ENCODE peak calls at places on chromosomes 6 and 20, in nine cellular contexts. G is AG09319, B is suprapubic skin, V is H9, H is bronchial epithelial cell, T is astrocyte of the cerebellum, I is NB4, O is glutamatergic neuron, R is LNCaP clone FGC. K is an unnamed sample.

GRCh38 chr6:106287215-106287614 is 38.3 kb downstream of the ATG5 start:
- DNase-seq in G (no peak), B (no peak), V (no peak), H (peak), T (no peak), I (no peak), O (no peak), R (peak), K (no peak)

GRCh38 chr20:45312241-45312640 is 4.1 kb upstream of the MATN4 start:
- DNase-seq in G (no peak), B (no peak), V (no peak), H (no peak), T (no peak), I (no peak), O (no peak), R (no peak), K (no peak)

GRCh38 chr6:137978252-137978896 is 111.3 kb downstream of the TNFAIP3 start:
- DNase-seq in G (no peak), B (no peak), V (no peak), H (peak), T (no peak), I (peak), O (no peak), R (no peak), K (peak)

GRCh38 chr20:33791959-33792597 is 19.1 kb upstream of the CHMP4B start:
- DNase-seq in G (no peak), B (peak), V (peak), H (no peak), T (no peak), I (peak), O (peak), R (no peak), K (peak)

GRCh38 chr20:15760217-15760567 is 813.1 kb downstream of the KIF16B start:
- DNase-seq in G (no peak), B (no peak), V (no peak), H (no peak), T (no peak), I (no peak), O (peak), R (no peak), K (no peak)

GRCh38 chr20:50187403-50188051 is 3.1 kb upstream of the CEBPB start:
- DNase-seq in G (no peak), B (no peak), V (no peak), H (peak), T (no peak), I (peak), O (no peak), R (no peak), K (no peak)

GRCh38 chr6:157684620-157685299 is 138.3 kb upstream of the SNX9 start:
- DNase-seq in G (no peak), B (no peak), V (no peak), H (no peak), T (no peak), I (no peak), O (no peak), R (no peak), K (no peak)

GRCh38 chr6:87364602-87365252 is 20.1 kb downstream of the C6orf163 start:
- DNase-seq in G (no peak), B (no peak), V (no peak), H (no peak), T (no peak), I (no peak), O (no peak), R (no peak), K (no peak)

GRCh38 chr20:1272368-1273155 is 6.5 kb downstream of the SNPH start:
- DNase-seq in G (no peak), B (no peak), V (no peak), H (no peak), T (no peak), I (peak), O (no peak), R (no peak), K (no peak)

GRCh38 chr20:38589967-38590681 is 9.1 kb downstream of the ADIG start:
- DNase-seq in G (no peak), B (no peak), V (no peak), H (no peak), T (no peak), I (no peak), O (no peak), R (no peak), K (no peak)

GRCh38 chr6:20092071-20092566 is 120.2 kb downstream of the MBOAT1 start:
- DNase-seq in G (peak), B (no peak), V (no peak), H (peak), T (peak), I (peak), O (no peak), R (peak), K (no peak)

GRCh38 chr20:5714261-5715041 is 35.8 kb upstream of the SHLD1 start:
- DNase-seq in G (no peak), B (no peak), V (peak), H (peak), T (no peak), I (peak), O (no peak), R (no peak), K (peak)

GRCh38 chr6:83341765-83342164 is 89.1 kb downstream of the ME1 start:
- DNase-seq in G (no peak), B (no peak), V (no peak), H (no peak), T (no peak), I (no peak), O (no peak), R (no peak), K (no peak)

GRCh38 chr6:150029749-150030148 is 4.4 kb upstream of the RAET1L start:
- DNase-seq in G (no peak), B (no peak), V (no peak), H (no peak), T (no peak), I (no peak), O (no peak), R (no peak), K (no peak)

GRCh38 chr6:99802396-99803031 is 191.5 kb downstream of the MCHR2 start:
- DNase-seq in G (no peak), B (no peak), V (peak), H (peak), T (no peak), I (no peak), O (no peak), R (no peak), K (peak)
- TF ChIP-seq CTCF in G (no peak), B (no peak), V (peak), H (peak), T (no peak), I (no peak), O (no peak), R (peak), K (no peak)

DNA sequence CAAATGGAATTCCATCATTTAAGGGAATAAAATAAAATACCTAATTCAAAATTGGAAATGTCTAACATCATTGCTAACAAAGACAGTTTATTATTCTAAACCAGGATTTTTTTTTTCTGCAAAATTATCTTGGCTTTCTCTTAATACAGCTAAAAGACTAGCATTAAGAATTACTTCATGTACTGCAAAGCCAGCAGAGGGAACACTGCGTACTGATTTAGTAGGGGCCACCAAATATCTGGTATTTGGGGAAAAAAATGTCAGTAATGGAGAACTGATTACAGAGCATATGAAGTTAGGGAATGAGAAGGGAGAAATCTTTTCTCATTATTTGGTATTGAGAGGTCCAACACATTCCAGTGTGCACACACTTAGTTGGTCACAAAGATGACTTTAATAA is 3.2 kb upstream of the SOX4 start:
- DNase-seq in G (no peak), B (no peak), V (no peak), H (no peak), T (no peak), I (no peak), O (no peak), R (no peak), K (no peak)
- TF ChIP-seq CTCF in G (no peak), B (no peak), V (no peak), H (no peak), T (no peak), I (no peak), O (no peak), R (no peak), K (no peak)

GRCh38 chr6:166204852-166205650 is 37.4 kb upstream of the TBXT start:
- DNase-seq in G (no peak), B (no peak), V (no peak), H (no peak), T (no peak), I (no peak), O (no peak), R (peak), K (no peak)
- TF ChIP-seq CTCF in G (no peak), B (no peak), V (peak), H (no peak), T (no peak), I (no peak), O (no peak), R (peak), K (no peak)

GRCh38 chr6:52574709-52575489 is 2.0 kb downstream of the TRAM2 start:
- DNase-seq in G (no peak), B (no peak), V (no peak), H (no peak), T (no peak), I (peak), O (no peak), R (no peak), K (peak)
- TF ChIP-seq CTCF in G (no peak), B (no peak), V (no peak), H (no peak), T (no peak), I (no peak), O (no peak), R (no peak), K (no peak)

GRCh38 chr6:54515013-54515412 is 206.8 kb downstream of the TINAG start:
- DNase-seq in G (no peak), B (no peak), V (no peak), H (peak), T (no peak), I (no peak), O (no peak), R (no peak), K (no peak)
- TF ChIP-seq CTCF in G (no peak), B (no peak), V (no peak), H (no peak), T (no peak), I (no peak), O (no peak), R (no peak), K (no peak)